ENCODE peak calls at places on chromosomes 2 and 18, in nine cellular contexts. Y, M, C, S, D, O, T, F and G are unnamed samples.

GRCh38 chr18:23671564-23671963 is 8.9 kb upstream of the ANKRD29 start:
- DNase-seq in S (no peak), C (no peak), D (no peak), M (no peak), O (no peak), Y (no peak), F (no peak), T (no peak), G (peak; percentile 26)

GRCh38 chr2:238439093-238439849 is 12.5 kb downstream of the ASB1 start:
- DNase-seq in M (peak; percentile 61), S (no peak), D (peak; percentile 38), T (no peak), Y (no peak), F (no peak), O (no peak), C (no peak), G (no peak)

GRCh38 chr2:153110477-153110876 is 368.1 kb downstream of the RPRM start:
- DNase-seq in T (no peak), O (no peak), Y (no peak), F (no peak), M (no peak), D (no peak), C (no peak), S (no peak), G (no peak)

GRCh38 chr2:99998981-99999380 is 143.4 kb downstream of the AFF3 start:
- DNase-seq in C (no peak), Y (no peak), D (no peak), F (no peak), M (no peak), O (no peak), T (no peak), S (peak; percentile 74), G (no peak)

GRCh38 chr2:239878686-239879085 is 146.5 kb downstream of the NDUFA10 start:
- DNase-seq in S (no peak), C (no peak), Y (no peak), M (peak; percentile 3), D (no peak), F (no peak), O (no peak), T (no peak), G (no peak)

GRCh38 chr2:63740943-63741342 is 100.8 kb upstream of the UGP2 start:
- DNase-seq in O (no peak), C (no peak), T (no peak), D (no peak), M (no peak), S (no peak), Y (no peak), F (no peak), G (no peak)

GRCh38 chr2:37616674-37616999 is 54.8 kb downstream of the CDC42EP3 start:
- DNase-seq in S (no peak), D (no peak), F (no peak), C (no peak), O (no peak), M (no peak), Y (no peak), T (no peak), G (no peak)

GRCh38 chr2:102005989-102006885 is 14.5 kb downstream of the IL1R2 start:
- DNase-seq in M (peak; percentile 44), D (no peak), O (no peak), Y (no peak), S (peak; percentile 32), F (no peak), T (no peak), C (no peak), G (no peak)

GRCh38 chr2:176081451-176081992 is 2.2 kb downstream of the EVX2 start:
- DNase-seq in M (no peak), D (no peak), S (no peak), F (no peak), C (no peak), Y (no peak), T (no peak), O (no peak), G (no peak)

GRCh38 chr2:44930274-44930826 is 11.2 kb upstream of the SIX3 start:
- DNase-seq in O (no peak), D (no peak), M (no peak), F (no peak), Y (no peak), T (no peak), C (no peak), S (no peak), G (no peak)

GRCh38 chr2:132605236-132606180 is 64.5 kb downstream of the LYPD1 start:
- DNase-seq in D (no peak), Y (no peak), M (no peak), O (no peak), C (no peak), F (no peak), T (no peak), S (no peak), G (no peak)

GRCh38 chr2:240387325-240387668 is 48.2 kb upstream of the GPC1 start:
- DNase-seq in S (no peak), C (no peak), O (no peak), Y (no peak), F (no peak), D (no peak), M (no peak), T (no peak), G (no peak)

GRCh38 chr18:74172697-74173433 is 24.5 kb downstream of the TIMM21 start:
- DNase-seq in O (no peak), S (no peak), F (no peak), Y (no peak), C (no peak), D (no peak), T (no peak), M (no peak), G (no peak)

GRCh38 chr2:229715895-229716507 is 1.6 kb upstream of the DNER start:
- DNase-seq in S (no peak), T (no peak), F (no peak), O (no peak), M (no peak), D (no peak), C (no peak), Y (no peak), G (no peak)

GRCh38 chr2:226903179-226903578 is 67.3 kb downstream of the RHBDD1 start:
- DNase-seq in O (no peak), C (no peak), D (no peak), T (no peak), S (no peak), F (no peak), Y (no peak), M (no peak), G (no peak)

GRCh38 chr2:66694087-66694858 is 259.3 kb downstream of the MEIS1 start:
- DNase-seq in T (no peak), F (no peak), Y (no peak), S (no peak), O (no peak), M (no peak), D (no peak), C (no peak), G (no peak)

GRCh38 chr2:136008205-136008865 is 22.9 kb upstream of the DARS1 start:
- DNase-seq in C (no peak), S (no peak), T (peak; percentile 46), D (peak; percentile 19), M (peak; percentile 52), O (no peak), Y (peak; percentile 21), F (no peak), G (peak; percentile 72)

GRCh38 chr2:214853906-214854305 is 44.4 kb upstream of the BARD1 start:
- DNase-seq in Y (no peak), C (no peak), S (no peak), T (no peak), F (no peak), D (no peak), O (no peak), M (no peak), G (no peak)

GRCh38 chr18:9835112-9835755 is 50.5 kb upstream of the TXNDC2 start:
- DNase-seq in Y (peak; percentile 66), D (no peak), O (no peak), C (no peak), F (no peak), S (no peak), T (no peak), M (no peak), G (no peak)

DNA sequence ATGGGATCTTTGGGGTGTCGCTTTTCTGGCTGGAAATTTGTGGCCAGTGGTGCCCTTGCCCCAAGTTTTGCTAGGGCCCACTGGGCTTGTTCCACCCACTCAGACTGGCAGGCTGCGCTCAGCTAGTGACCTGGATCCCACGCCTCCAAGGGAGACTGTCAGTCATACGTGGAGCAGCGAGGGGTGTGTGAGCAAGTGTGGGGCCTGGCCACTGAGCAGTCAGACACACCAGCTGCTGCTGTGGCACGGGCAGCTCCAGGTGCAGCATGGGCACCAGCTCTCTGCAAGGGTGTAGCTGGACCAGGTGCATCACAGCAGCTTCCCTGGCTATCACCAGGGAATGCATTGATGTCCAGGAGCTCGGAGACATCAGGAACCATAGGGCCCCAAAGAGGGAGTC is 327.0 kb downstream of the NR4A2 start:
- DNase-seq in M (no peak), S (no peak), C (no peak), F (no peak), O (no peak), D (no peak), Y (no peak), T (no peak), G (no peak)
- H3K27ac ChIP-seq in M (no peak overlapping the region), S (no peak overlapping the region), C (no peak overlapping the region), F (no peak overlapping the region), O (no peak overlapping the region), D (no peak overlapping the region), Y (no peak overlapping the region), T (no peak overlapping the region), G (no peak overlapping the region)

GRCh38 chr2:30336978-30337841 is 105.9 kb downstream of the LBH start:
- DNase-seq in O (no peak), F (no peak), C (no peak), M (no peak), T (no peak), D (no peak), S (no peak), Y (no peak), G (no peak)
- TF ChIP-seq POLR2A in O (no peak), F (no peak), C (no peak), M (no peak), T (no peak), D (no peak), S (no peak), Y (no peak), G (no peak)

DNA sequence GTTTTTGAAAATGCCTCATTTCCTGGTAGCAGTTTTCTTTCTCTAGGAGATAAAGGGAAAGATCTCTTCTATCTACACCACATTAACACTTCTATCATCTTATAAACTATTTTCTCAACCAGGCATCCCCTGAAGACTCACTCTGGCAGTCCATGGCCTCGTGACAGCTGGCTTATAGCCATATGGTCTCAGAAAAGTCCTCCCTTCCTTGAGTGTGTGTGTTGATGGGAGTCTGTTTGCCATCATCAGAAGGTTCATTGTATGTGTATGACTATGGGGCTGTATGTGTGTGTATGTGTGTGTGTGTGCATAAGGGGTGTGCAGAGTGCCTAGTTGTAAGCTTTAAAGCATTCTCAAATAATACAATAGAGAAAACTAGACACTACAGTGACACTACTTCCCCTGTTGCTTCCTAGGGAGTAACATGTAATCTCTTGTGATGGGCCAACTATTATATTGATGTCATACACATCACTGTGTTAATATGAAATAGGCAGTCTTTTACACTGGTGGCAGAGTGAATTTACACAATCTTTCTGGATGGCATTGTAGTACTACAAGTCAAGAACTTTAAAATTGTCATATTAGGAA is 487.8 kb upstream of the ZEB2 start:
- DNase-seq in T (no peak), D (no peak), M (no peak), O (no peak), F (no peak), Y (peak; percentile 41), S (no peak), C (no peak), G (no peak)
- H3K27ac ChIP-seq in T (peak overlapping the region; percentile 45), D (peak overlapping the region; percentile 35), M (no peak overlapping the region), O (no peak overlapping the region), F (no peak overlapping the region), Y (no peak overlapping the region), S (no peak overlapping the region), C (peak overlapping the region; percentile 79), G (no peak overlapping the region)

GRCh38 chr2:43219383-43220228 is 6.8 kb downstream of the ZFP36L2 start:
- DNase-seq in F (peak; percentile 88), O (peak; percentile 96), S (peak; percentile 85), T (peak; percentile 65), C (peak; percentile 67), M (peak; percentile 92), Y (peak; percentile 94), D (peak; percentile 85), G (peak; percentile 95)
- TF ChIP-seq POLR2A in F (peak; percentile 31), O (peak; percentile 77), S (peak; percentile 38), T (peak; percentile 73), C (no peak), M (no peak), Y (peak; percentile 64), D (no peak), G (peak; percentile 60)